ENCODE peak calls at places on chromosome 5, in eight cellular contexts. N is naive thymus-derived CD4-positive, alpha-beta T cell; H is dorsolateral prefrontal cortex; Y is HCT116; G is right atrium auricular region; L is upper lobe of right lung; P is SK-N-SH; T is fibroblast of lung. C is an unnamed sample.

GRCh38 chr5:91390268-91390667 is 7.2 kb upstream of the ARRDC3 start:
- DNase-seq in H (no peak), Y (no peak), N (no peak), P (no peak), G (no peak), L (no peak), T (no peak), C (no peak)

GRCh38 chr5:123875444-123876264 is 363.7 kb downstream of the CSNK1G3 start:
- DNase-seq in L (no peak), G (no peak), T (no peak), P (no peak), H (peak), N (no peak), Y (no peak), C (no peak)

GRCh38 chr5:105745111-105745510 is 1925.6 kb downstream of the EFNA5 start:
- DNase-seq in T (no peak), Y (no peak), H (no peak), G (no peak), N (no peak), P (no peak), L (no peak), C (no peak)

GRCh38 chr5:26482076-26482816 is 556.1 kb downstream of the CDH9 start:
- DNase-seq in N (no peak), L (no peak), T (no peak), G (no peak), H (no peak), P (no peak), Y (no peak), C (no peak)

GRCh38 chr5:40406426-40407211 is 273.1 kb upstream of the PTGER4 start:
- DNase-seq in G (no peak), H (no peak), L (no peak), P (no peak), Y (no peak), N (no peak), T (peak), C (no peak)

GRCh38 chr5:79694652-79695051 is 5.0 kb downstream of the CMYA5 start:
- DNase-seq in P (no peak), L (no peak), Y (no peak), N (no peak), G (no peak), H (no peak), T (no peak), C (no peak)

GRCh38 chr5:141328231-141328630 is 2.1 kb upstream of the PCDHGA1 start:
- DNase-seq in N (no peak), Y (no peak), T (no peak), G (no peak), H (no peak), P (no peak), L (no peak), C (no peak)

GRCh38 chr5:121668635-121669034 is 183.0 kb upstream of the FTMT start:
- DNase-seq in H (no peak), G (no peak), L (no peak), T (peak), N (no peak), P (no peak), Y (peak), C (no peak)

GRCh38 chr5:123278284-123278683 is 144.9 kb downstream of the CEP120 start:
- DNase-seq in P (no peak), L (no peak), N (no peak), G (no peak), H (no peak), T (no peak), Y (no peak), C (no peak)

GRCh38 chr5:9513825-9514224 is 32.0 kb downstream of the SEMA5A start:
- DNase-seq in H (no peak), Y (no peak), P (no peak), T (peak), N (no peak), L (no peak), G (no peak), C (no peak)

GRCh38 chr5:16061163-16061562 is 118.4 kb downstream of the MARCHF11 start:
- DNase-seq in T (no peak), N (no peak), L (no peak), G (no peak), P (no peak), H (no peak), Y (no peak), C (no peak)

GRCh38 chr5:71752441-71753190 is 33.5 kb downstream of the CARTPT start:
- DNase-seq in H (no peak), T (no peak), L (no peak), P (no peak), G (no peak), N (no peak), Y (no peak), C (no peak)

GRCh38 chr5:169390265-169390664 is 89.3 kb upstream of the SLIT3 start:
- DNase-seq in P (no peak), L (no peak), G (no peak), N (no peak), T (no peak), H (no peak), Y (no peak), C (no peak)

GRCh38 chr5:68329554-68329953 is 114.0 kb downstream of the PIK3R1 start:
- DNase-seq in Y (no peak), P (no peak), N (no peak), H (no peak), T (peak), L (no peak), G (no peak), C (no peak)

GRCh38 chr5:124365491-124365890 is 380.9 kb downstream of the ZNF608 start:
- DNase-seq in H (no peak), T (no peak), Y (no peak), N (no peak), P (no peak), L (no peak), G (no peak), C (no peak)

GRCh38 chr5:23507278-23507685 is at the start of gene PRDM9:
- DNase-seq in T (peak), G (no peak), Y (no peak), P (peak), N (no peak), L (peak), H (peak), C (no peak)

GRCh38 chr5:102271759-102272158 is 24.3 kb downstream of the SLCO4C1 start:
- DNase-seq in L (no peak), N (no peak), G (no peak), Y (no peak), T (no peak), P (no peak), H (no peak), C (no peak)

GRCh38 chr5:72622152-72622760 is 115.0 kb upstream of the ZNF366 start:
- DNase-seq in P (no peak), N (no peak), Y (no peak), T (no peak), H (no peak), L (no peak), G (no peak), C (no peak)

GRCh38 chr5:10715605-10716004 is 45.4 kb downstream of the DAP start:
- DNase-seq in L (no peak), Y (no peak), P (no peak), G (no peak), H (no peak), N (no peak), T (no peak), C (no peak)

GRCh38 chr5:131281133-131281867 is 17.4 kb downstream of the CDC42SE2 start:
- DNase-seq in H (no peak), L (no peak), Y (no peak), G (no peak), T (no peak), P (no peak), N (no peak), C (no peak)

GRCh38 chr5:15322426-15322825 is 177.6 kb upstream of the FBXL7 start:
- DNase-seq in G (no peak), Y (no peak), P (no peak), N (no peak), T (no peak), L (no peak), H (no peak), C (no peak)

GRCh38 chr5:121937762-121938161 is 24.0 kb upstream of the SRFBP1 start:
- DNase-seq in H (no peak), P (peak), G (no peak), T (peak), L (no peak), Y (no peak), N (no peak), C (no peak)

GRCh38 chr5:54769746-54770145 is 215.6 kb downstream of the ESM1 start:
- DNase-seq in T (no peak), N (no peak), L (no peak), P (no peak), Y (no peak), G (no peak), H (no peak), C (no peak)

GRCh38 chr5:38445374-38446028 is 110.9 kb downstream of the LIFR start:
- DNase-seq in T (peak), G (no peak), P (no peak), H (no peak), N (no peak), Y (no peak), L (peak), C (no peak)

GRCh38 chr5:111077678-111078077 is 6.2 kb downstream of the TSLP start:
- DNase-seq in G (no peak), Y (no peak), P (no peak), N (no peak), T (no peak), L (no peak), H (no peak), C (no peak)

GRCh38 chr5:146667633-146668032 is 151.6 kb upstream of the GPR151 start:
- DNase-seq in P (no peak), H (no peak), L (no peak), N (no peak), T (peak), Y (no peak), G (no peak), C (peak)
- H3K27ac ChIP-seq in P (no peak), H (peak), L (no peak), N (no peak), T (no peak), Y (no peak), G (peak), C (no peak)

GRCh38 chr5:176369934-176370711 is 4.8 kb downstream of the ARL10 start:
- DNase-seq in P (no peak), N (no peak), Y (no peak), T (no peak), H (no peak), G (no peak), L (no peak), C (no peak)

GRCh38 chr5:176371621-176372539 is 6.6 kb downstream of the ARL10 start:
- DNase-seq in P (no peak), L (no peak), T (no peak), Y (no peak), N (no peak), H (no peak), G (no peak), C (no peak)

GRCh38 chr5:176368726-176369125 is 3.4 kb downstream of the ARL10 start:
- DNase-seq in T (no peak), L (no peak), G (no peak), N (no peak), H (no peak), Y (no peak), P (no peak), C (no peak)

DNA sequence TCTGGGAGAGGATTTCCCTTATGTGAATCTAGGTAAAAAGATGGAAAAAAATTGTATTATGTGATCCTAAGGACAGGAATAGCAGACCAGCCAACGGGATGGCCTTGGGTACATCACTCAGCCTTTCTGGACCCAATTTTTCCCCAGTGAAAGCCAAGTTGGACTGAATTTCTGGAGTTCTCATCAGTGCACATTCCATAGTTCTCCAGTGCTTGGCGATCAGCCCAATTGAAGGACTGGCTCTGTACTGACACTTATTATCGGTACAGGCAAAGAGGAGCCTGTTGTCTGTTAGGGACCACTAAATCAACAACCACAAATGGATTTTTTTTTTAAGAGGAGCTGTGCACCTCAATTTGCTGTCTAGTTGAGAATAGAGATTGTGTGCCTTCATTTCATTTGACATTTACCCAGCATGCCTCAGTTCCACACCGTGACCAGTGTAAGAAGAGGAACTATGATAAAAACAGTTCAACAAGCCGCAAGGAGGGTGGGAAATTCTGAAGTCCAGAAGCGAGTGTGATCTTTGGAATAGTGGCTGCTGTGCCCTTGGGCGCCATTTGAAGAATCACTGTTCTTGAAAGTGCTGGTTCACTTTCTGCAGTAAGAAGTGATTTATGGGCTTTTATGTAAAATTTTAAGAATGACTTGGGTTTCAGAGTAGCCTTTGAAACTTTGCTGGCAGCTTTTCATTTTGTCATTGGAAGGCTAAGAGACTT is 8.0 kb downstream of the ARL10 start:
- DNase-seq in H (no peak), T (no peak), L (no peak), P (no peak), G (no peak), Y (no peak), N (no peak), C (no peak)
- H3K27ac ChIP-seq in H (no peak), T (no peak), L (no peak), P (no peak), G (peak), Y (no peak), N (no peak), C (no peak)

GRCh38 chr5:96664669-96665068 is 2.5 kb downstream of the CAST start:
- DNase-seq in Y (no peak), H (no peak), L (no peak), P (no peak), N (no peak), T (no peak), G (no peak), C (no peak)

GRCh38 chr5:96673127-96673526 is 11.0 kb downstream of the CAST start:
- DNase-seq in H (no peak), P (no peak), Y (no peak), G (no peak), N (no peak), L (no peak), T (no peak), C (no peak)

GRCh38 chr5:96663608-96664007 is 1.4 kb downstream of the CAST start:
- DNase-seq in H (no peak), L (no peak), N (no peak), Y (no peak), P (no peak), T (no peak), G (no peak), C (no peak)

GRCh38 chr5:96669919-96670318 is 7.7 kb downstream of the CAST start:
- DNase-seq in Y (no peak), L (no peak), P (no peak), N (no peak), H (no peak), T (no peak), G (no peak), C (no peak)

DNA sequence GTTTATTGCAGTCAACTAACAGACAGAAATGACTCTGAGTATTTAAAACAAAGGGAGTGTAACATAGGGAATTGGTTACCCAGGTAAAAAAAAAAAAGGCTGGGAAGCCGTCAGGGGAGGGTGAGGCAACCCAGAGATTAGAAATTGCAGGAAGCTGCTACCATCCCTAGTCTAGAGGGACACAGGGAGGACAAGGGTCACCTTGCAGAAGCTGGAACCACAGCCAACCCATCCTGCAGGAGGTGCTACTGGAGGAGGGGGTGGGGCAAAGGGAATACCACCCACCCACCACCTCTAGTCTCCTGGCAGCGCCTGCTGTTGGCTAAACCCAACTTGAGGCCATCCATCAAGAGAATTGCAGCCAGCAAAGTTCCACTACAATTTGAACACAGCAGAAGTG is 6.5 kb downstream of the CAST start:
- DNase-seq in N (no peak), P (no peak), T (no peak), G (no peak), L (no peak), Y (no peak), H (no peak), C (no peak)
- H3K27ac ChIP-seq in N (no peak), P (no peak), T (no peak), G (peak), L (no peak), Y (no peak), H (no peak), C (no peak)

DNA sequence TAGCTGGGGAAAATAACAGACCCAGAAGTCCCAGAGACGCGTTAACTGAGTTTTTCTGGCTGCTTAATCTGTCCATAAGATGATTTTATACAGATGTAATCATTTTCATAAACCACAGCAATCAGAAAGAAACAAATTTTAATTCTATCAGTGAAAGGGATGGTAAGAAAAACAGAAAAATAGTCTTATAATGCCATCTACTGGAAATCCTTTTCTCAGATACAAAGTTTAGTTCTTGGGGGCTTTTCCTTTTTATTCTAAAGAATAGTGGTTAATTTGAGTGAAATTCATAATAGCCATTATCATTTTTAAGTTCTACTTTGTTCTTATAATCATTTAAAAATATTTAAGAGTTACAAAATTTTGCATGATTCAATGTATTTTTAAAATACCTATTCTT is 44.4 kb downstream of the DROSHA start:
- DNase-seq in N (no peak), Y (no peak), P (no peak), T (peak), G (no peak), H (no peak), L (no peak), C (no peak)
- H3K27ac ChIP-seq in N (no peak), Y (no peak), P (no peak), T (no peak), G (no peak), H (no peak), L (no peak), C (no peak)

GRCh38 chr5:143213851-143214363 is 189.6 kb downstream of the NR3C1 start:
- DNase-seq in T (no peak), G (no peak), H (no peak), Y (no peak), L (no peak), P (no peak), N (no peak), C (no peak)

GRCh38 chr5:143216211-143216610 is 187.3 kb downstream of the NR3C1 start:
- DNase-seq in Y (no peak), N (no peak), L (no peak), T (no peak), P (no peak), G (no peak), H (no peak), C (no peak)

GRCh38 chr5:143214458-143214857 is 189.0 kb downstream of the NR3C1 start:
- DNase-seq in L (no peak), P (no peak), H (no peak), T (no peak), Y (no peak), G (no peak), N (no peak), C (no peak)

GRCh38 chr5:143215685-143216084 is 187.8 kb downstream of the NR3C1 start:
- DNase-seq in G (no peak), H (no peak), T (no peak), N (no peak), Y (no peak), L (no peak), P (no peak), C (no peak)

GRCh38 chr5:143214890-143215289 is 188.6 kb downstream of the NR3C1 start:
- DNase-seq in N (no peak), L (no peak), Y (no peak), T (no peak), H (no peak), G (no peak), P (no peak), C (no peak)
- H3K27ac ChIP-seq in N (no peak), L (no peak), Y (no peak), T (no peak), H (no peak), G (no peak), P (no peak), C (no peak)

DNA sequence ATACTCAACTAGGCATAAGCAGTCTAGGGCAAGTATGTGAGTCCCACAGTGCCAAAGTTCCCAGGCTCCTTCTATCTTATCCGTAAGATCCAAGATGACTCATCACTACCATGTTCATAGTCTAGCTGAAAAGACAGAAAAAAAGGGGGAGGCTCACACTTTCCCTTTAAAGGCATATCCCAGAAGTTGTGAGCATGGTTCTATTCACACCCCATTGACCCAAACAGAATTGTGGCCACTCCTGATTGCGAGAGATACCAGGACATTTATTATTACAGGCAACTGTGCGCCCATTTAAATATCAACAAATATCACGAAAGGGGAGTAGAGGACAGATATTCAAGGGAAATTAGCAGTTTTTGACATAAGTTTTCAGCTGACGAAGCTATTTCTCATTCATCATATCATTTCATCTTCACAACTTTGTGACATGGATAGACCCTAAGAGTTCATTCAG is 8.1 kb upstream of the PFDN1 start:
- DNase-seq in T (peak), L (no peak), Y (no peak), H (no peak), N (no peak), G (no peak), P (no peak), C (no peak)
- H3K27ac ChIP-seq in T (peak), L (no peak), Y (no peak), H (no peak), N (no peak), G (peak), P (no peak), C (peak)

DNA sequence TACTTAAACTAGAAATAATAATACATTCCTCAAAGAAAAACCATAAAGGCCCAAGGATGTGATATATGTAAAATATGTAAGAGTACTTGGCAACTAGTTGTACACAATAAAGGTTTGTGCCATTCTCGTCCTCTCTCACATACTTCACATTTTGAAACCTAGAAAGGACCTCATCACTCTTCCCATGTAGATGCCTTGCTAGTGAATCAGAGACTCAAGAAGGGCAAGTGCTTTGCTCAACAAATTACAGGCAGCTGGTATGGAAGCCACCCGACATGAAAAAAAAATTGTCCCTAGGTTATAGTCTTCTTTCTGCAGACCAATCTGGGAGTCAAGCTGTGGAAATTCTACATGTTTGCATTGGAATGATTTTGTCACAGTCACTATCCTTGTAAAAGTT is 31.7 kb downstream of the ADRB2 start:
- DNase-seq in N (no peak), Y (no peak), H (no peak), T (no peak), L (no peak), G (no peak), P (no peak), C (no peak)
- H3K27ac ChIP-seq in N (no peak), Y (no peak), H (no peak), T (no peak), L (no peak), G (peak), P (no peak), C (no peak)

GRCh38 chr5:31755299-31756053 is 116.5 kb downstream of the PDZD2 start:
- DNase-seq in N (no peak), T (no peak), Y (no peak), H (no peak), P (peak), L (no peak), G (no peak), C (no peak)
- H3K27ac ChIP-seq in N (no peak), T (no peak), Y (no peak), H (no peak), P (peak), L (no peak), G (no peak), C (no peak)